ENCODE peak calls at places on chromosome 18, in eight cellular contexts. One of them, this sample, is unnamed.
A peak's percentile ranks its signal among the peaks of the same experiment; 100 is the strongest.

GRCh38 chr18:41140506-41140905 is 814.5 kb upstream of the PIK3C3 start:
- DNase-seq in ovary: no peak
- DNase-seq in K562: no peak
- DNase-seq in lower leg skin: no peak
- DNase-seq in A549: no peak
- DNase-seq in endothelial cell of umbilical vein: no peak
- DNase-seq in GM12891: no peak
- DNase-seq in H54: no peak
- DNase-seq in this sample: no peak

GRCh38 chr18:25832008-25832604 is 258.3 kb downstream of the SS18 start:
- DNase-seq in K562: peak; percentile 65
- DNase-seq in lower leg skin: peak; percentile 29
- DNase-seq in endothelial cell of umbilical vein: peak; percentile 73
- DNase-seq in H54: peak; percentile 7
- DNase-seq in ovary: peak; percentile 61
- DNase-seq in A549: peak; percentile 17
- DNase-seq in GM12891: peak; percentile 29
- DNase-seq in this sample: peak; percentile 11

GRCh38 chr18:37729715-37730114 is 164.1 kb upstream of the CELF4 start:
- DNase-seq in K562: no peak
- DNase-seq in GM12891: no peak
- DNase-seq in A549: no peak
- DNase-seq in endothelial cell of umbilical vein: no peak
- DNase-seq in lower leg skin: no peak
- DNase-seq in H54: no peak
- DNase-seq in ovary: no peak
- DNase-seq in this sample: no peak

GRCh38 chr18:28175047-28175929 is 1.6 kb downstream of the CDH2 start:
- DNase-seq in GM12891: no peak
- DNase-seq in K562: no peak
- DNase-seq in H54: peak; percentile 24
- DNase-seq in A549: peak; percentile 8
- DNase-seq in ovary: peak; percentile 41
- DNase-seq in endothelial cell of umbilical vein: peak; percentile 44
- DNase-seq in lower leg skin: no peak
- DNase-seq in this sample: peak; percentile 2

GRCh38 chr18:80232710-80233109 is 14.6 kb downstream of the PARD6G start:
- DNase-seq in GM12891: no peak
- DNase-seq in K562: no peak
- DNase-seq in ovary: no peak
- DNase-seq in endothelial cell of umbilical vein: no peak
- DNase-seq in H54: no peak
- DNase-seq in lower leg skin: no peak
- DNase-seq in A549: no peak
- DNase-seq in this sample: no peak

GRCh38 chr18:6547476-6547875 is 132.8 kb upstream of the L3MBTL4 start:
- DNase-seq in ovary: no peak
- DNase-seq in endothelial cell of umbilical vein: no peak
- DNase-seq in A549: no peak
- DNase-seq in GM12891: no peak
- DNase-seq in lower leg skin: no peak
- DNase-seq in K562: no peak
- DNase-seq in H54: no peak
- DNase-seq in this sample: no peak

GRCh38 chr18:57497372-57498294 is 62.5 kb downstream of the ONECUT2 start:
- DNase-seq in K562: no peak
- DNase-seq in endothelial cell of umbilical vein: no peak
- DNase-seq in lower leg skin: no peak
- DNase-seq in A549: no peak
- DNase-seq in GM12891: no peak
- DNase-seq in H54: peak; percentile 9
- DNase-seq in ovary: no peak
- DNase-seq in this sample: no peak

GRCh38 chr18:70322928-70323327 is 34.1 kb downstream of the SOCS6 start:
- DNase-seq in K562: no peak
- DNase-seq in H54: no peak
- DNase-seq in GM12891: no peak
- DNase-seq in lower leg skin: no peak
- DNase-seq in ovary: no peak
- DNase-seq in A549: peak; percentile 19
- DNase-seq in endothelial cell of umbilical vein: no peak
- DNase-seq in this sample: no peak

GRCh38 chr18:47615043-47615442 is 315.4 kb downstream of the SMAD2 start:
- DNase-seq in lower leg skin: no peak
- DNase-seq in K562: no peak
- DNase-seq in A549: no peak
- DNase-seq in GM12891: no peak
- DNase-seq in endothelial cell of umbilical vein: no peak
- DNase-seq in H54: no peak
- DNase-seq in ovary: no peak
- DNase-seq in this sample: no peak

GRCh38 chr18:58806826-58807714 is 57.6 kb upstream of the ZNF532 start:
- DNase-seq in GM12891: peak; percentile 49
- DNase-seq in ovary: no peak
- DNase-seq in lower leg skin: no peak
- DNase-seq in H54: no peak
- DNase-seq in K562: no peak
- DNase-seq in A549: no peak
- DNase-seq in endothelial cell of umbilical vein: no peak
- DNase-seq in this sample: peak; percentile 33

GRCh38 chr18:48801728-48802542 is 148.8 kb downstream of the SMAD7 start:
- DNase-seq in K562: no peak
- DNase-seq in ovary: peak; percentile 21
- DNase-seq in H54: no peak
- DNase-seq in GM12891: no peak
- DNase-seq in A549: no peak
- DNase-seq in endothelial cell of umbilical vein: no peak
- DNase-seq in lower leg skin: no peak
- DNase-seq in this sample: no peak

GRCh38 chr18:48799724-48800315 is 150.9 kb downstream of the SMAD7 start:
- DNase-seq in lower leg skin: no peak
- DNase-seq in H54: no peak
- DNase-seq in ovary: no peak
- DNase-seq in endothelial cell of umbilical vein: no peak
- DNase-seq in A549: no peak
- DNase-seq in K562: no peak
- DNase-seq in GM12891: no peak
- DNase-seq in this sample: no peak

GRCh38 chr18:48800479-48800876 is 150.3 kb downstream of the SMAD7 start:
- DNase-seq in ovary: peak; percentile 11
- DNase-seq in H54: no peak
- DNase-seq in lower leg skin: no peak
- DNase-seq in A549: no peak
- DNase-seq in GM12891: no peak
- DNase-seq in endothelial cell of umbilical vein: no peak
- DNase-seq in K562: no peak
- DNase-seq in this sample: no peak

GRCh38 chr18:48802543-48803428 is 148.0 kb downstream of the SMAD7 start:
- DNase-seq in A549: no peak
- DNase-seq in lower leg skin: no peak
- DNase-seq in GM12891: no peak
- DNase-seq in endothelial cell of umbilical vein: no peak
- DNase-seq in H54: no peak
- DNase-seq in ovary: peak; percentile 42
- DNase-seq in K562: no peak
- DNase-seq in this sample: no peak

GRCh38 chr18:48800877-48801727 is 149.7 kb downstream of the SMAD7 start:
- DNase-seq in ovary: peak; percentile 28
- DNase-seq in A549: no peak
- DNase-seq in GM12891: no peak
- DNase-seq in endothelial cell of umbilical vein: no peak
- DNase-seq in lower leg skin: no peak
- DNase-seq in H54: no peak
- DNase-seq in K562: no peak
- DNase-seq in this sample: no peak
- TF ChIP-seq POLR2A in ovary: no peak
- TF ChIP-seq POLR2A in A549: no peak
- TF ChIP-seq POLR2A in GM12891: peak; percentile 9
- TF ChIP-seq POLR2A in endothelial cell of umbilical vein: no peak
- TF ChIP-seq POLR2A in lower leg skin: no peak
- TF ChIP-seq POLR2A in H54: no peak
- TF ChIP-seq POLR2A in K562: no peak
- TF ChIP-seq POLR2A in this sample: no peak

GRCh38 chr18:2906522-2907458 is 60.0 kb downstream of the EMILIN2 start:
- DNase-seq in GM12891: peak; percentile 77
- DNase-seq in ovary: peak; percentile 72
- DNase-seq in A549: peak; percentile 74
- DNase-seq in H54: no peak
- DNase-seq in K562: peak; percentile 47
- DNase-seq in endothelial cell of umbilical vein: peak; percentile 24
- DNase-seq in lower leg skin: no peak
- DNase-seq in this sample: peak; percentile 71
- TF ChIP-seq POLR2A in GM12891: no peak
- TF ChIP-seq POLR2A in ovary: peak; percentile 26
- TF ChIP-seq POLR2A in A549: peak; percentile 21
- TF ChIP-seq POLR2A in H54: no peak
- TF ChIP-seq POLR2A in K562: no peak
- TF ChIP-seq POLR2A in endothelial cell of umbilical vein: no peak
- TF ChIP-seq POLR2A in lower leg skin: no peak
- TF ChIP-seq POLR2A in this sample: no peak

DNA sequence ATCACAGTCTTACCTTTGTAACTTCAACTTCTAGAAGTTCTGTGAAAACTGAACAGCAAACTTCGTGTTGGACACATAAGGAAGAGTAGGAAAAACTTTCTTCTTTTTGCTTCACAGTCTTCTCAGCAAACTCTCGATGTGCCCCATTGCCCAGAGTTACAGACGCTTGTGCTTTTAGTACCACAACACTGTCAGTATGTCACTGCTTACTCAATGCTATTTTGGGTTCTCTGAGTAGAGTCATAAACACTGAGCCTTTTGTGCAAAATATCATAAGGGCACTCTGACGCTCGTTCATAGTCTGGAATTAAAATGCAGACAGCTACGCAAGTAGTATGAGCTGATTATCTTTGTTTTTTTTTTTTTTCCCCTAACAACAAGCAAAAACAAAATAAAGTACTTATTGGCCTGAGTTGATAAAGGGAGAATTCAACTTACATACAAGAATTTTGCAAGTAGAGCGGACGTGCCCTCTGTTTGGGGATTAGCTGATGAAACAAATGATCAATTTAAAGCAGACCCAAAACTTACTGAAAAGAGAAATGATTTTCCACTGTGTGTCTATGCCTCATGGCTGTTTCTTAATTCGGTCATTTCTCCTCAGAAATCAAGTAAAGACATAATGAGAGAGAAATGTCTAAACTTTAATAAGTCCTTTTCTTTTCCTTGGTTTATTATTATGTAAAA is at the start of gene CDH19:
- DNase-seq in endothelial cell of umbilical vein: no peak
- DNase-seq in H54: no peak
- DNase-seq in ovary: no peak
- DNase-seq in lower leg skin: no peak
- DNase-seq in GM12891: no peak
- DNase-seq in A549: no peak
- DNase-seq in K562: no peak
- DNase-seq in this sample: no peak
- TF ChIP-seq POLR2A in endothelial cell of umbilical vein: no peak
- TF ChIP-seq POLR2A in H54: no peak
- TF ChIP-seq POLR2A in ovary: no peak
- TF ChIP-seq POLR2A in lower leg skin: no peak
- TF ChIP-seq POLR2A in GM12891: no peak
- TF ChIP-seq POLR2A in A549: no peak
- TF ChIP-seq POLR2A in K562: no peak
- TF ChIP-seq POLR2A in this sample: no peak

GRCh38 chr18:54607213-54607934 is 16.3 kb downstream of the DYNAP start:
- DNase-seq in endothelial cell of umbilical vein: peak; percentile 27
- DNase-seq in K562: peak; percentile 3
- DNase-seq in lower leg skin: no peak
- DNase-seq in A549: no peak
- DNase-seq in ovary: no peak
- DNase-seq in GM12891: no peak
- DNase-seq in H54: no peak
- DNase-seq in this sample: no peak

GRCh38 chr18:54606835-54607212 is 15.8 kb downstream of the DYNAP start:
- DNase-seq in ovary: no peak
- DNase-seq in GM12891: no peak
- DNase-seq in lower leg skin: no peak
- DNase-seq in K562: no peak
- DNase-seq in H54: no peak
- DNase-seq in A549: no peak
- DNase-seq in endothelial cell of umbilical vein: no peak
- DNase-seq in this sample: no peak

GRCh38 chr18:54608008-54608642 is 17.1 kb downstream of the DYNAP start:
- DNase-seq in GM12891: no peak
- DNase-seq in K562: no peak
- DNase-seq in lower leg skin: no peak
- DNase-seq in H54: no peak
- DNase-seq in A549: no peak
- DNase-seq in ovary: no peak
- DNase-seq in endothelial cell of umbilical vein: peak; percentile 3
- DNase-seq in this sample: no peak

GRCh38 chr18:54604211-54604610 is 13.2 kb downstream of the DYNAP start:
- DNase-seq in A549: no peak
- DNase-seq in GM12891: no peak
- DNase-seq in ovary: no peak
- DNase-seq in lower leg skin: no peak
- DNase-seq in H54: no peak
- DNase-seq in endothelial cell of umbilical vein: no peak
- DNase-seq in K562: no peak
- DNase-seq in this sample: no peak
- TF ChIP-seq POLR2A in A549: no peak
- TF ChIP-seq POLR2A in GM12891: no peak
- TF ChIP-seq POLR2A in ovary: no peak
- TF ChIP-seq POLR2A in lower leg skin: no peak
- TF ChIP-seq POLR2A in H54: no peak
- TF ChIP-seq POLR2A in endothelial cell of umbilical vein: no peak
- TF ChIP-seq POLR2A in K562: no peak
- TF ChIP-seq POLR2A in this sample: no peak

DNA sequence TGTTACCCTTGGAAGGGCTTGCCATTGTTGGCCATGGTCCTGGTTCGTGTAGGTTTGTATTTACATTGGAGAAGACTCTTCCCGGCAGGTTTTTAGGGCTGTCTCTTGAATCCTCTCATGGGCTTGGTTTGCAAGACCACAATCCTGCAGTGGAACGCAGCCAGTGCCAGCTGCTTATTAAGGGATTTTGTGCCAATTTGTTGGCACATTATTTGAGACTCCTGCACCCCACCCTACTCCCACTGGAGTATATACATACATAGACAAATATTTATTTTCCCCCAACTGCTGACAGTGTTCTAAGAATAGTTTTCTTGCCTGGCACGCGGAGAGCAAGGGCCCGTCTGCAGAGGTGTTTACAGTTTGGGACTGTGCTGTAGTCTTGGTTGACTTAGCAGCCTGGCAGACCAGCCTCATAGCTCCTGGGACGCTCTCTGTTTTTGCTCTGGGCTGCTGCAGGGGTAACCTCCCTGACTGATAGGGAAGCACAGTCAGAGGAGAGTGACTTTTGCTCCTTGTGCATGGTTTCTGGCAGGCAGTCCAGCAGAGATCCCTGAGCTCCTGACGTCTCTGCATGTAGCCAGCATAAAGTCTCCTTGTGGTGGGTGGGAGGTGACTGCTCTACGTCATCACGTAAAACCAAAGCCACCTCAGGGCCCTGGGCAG is 1.9 kb downstream of the LDLRAD4 start:
- DNase-seq in GM12891: no peak
- DNase-seq in A549: no peak
- DNase-seq in K562: no peak
- DNase-seq in ovary: no peak
- DNase-seq in endothelial cell of umbilical vein: no peak
- DNase-seq in lower leg skin: no peak
- DNase-seq in H54: no peak
- DNase-seq in this sample: no peak
- TF ChIP-seq POLR2A in GM12891: no peak
- TF ChIP-seq POLR2A in A549: no peak
- TF ChIP-seq POLR2A in K562: no peak
- TF ChIP-seq POLR2A in ovary: no peak
- TF ChIP-seq POLR2A in endothelial cell of umbilical vein: no peak
- TF ChIP-seq POLR2A in lower leg skin: no peak
- TF ChIP-seq POLR2A in H54: no peak
- TF ChIP-seq POLR2A in this sample: no peak

GRCh38 chr18:217532-218334 is 50.1 kb downstream of the THOC1 start:
- DNase-seq in ovary: no peak
- DNase-seq in A549: no peak
- DNase-seq in lower leg skin: no peak
- DNase-seq in endothelial cell of umbilical vein: no peak
- DNase-seq in GM12891: no peak
- DNase-seq in H54: no peak
- DNase-seq in K562: no peak
- DNase-seq in this sample: no peak
- TF ChIP-seq POLR2A in ovary: no peak
- TF ChIP-seq POLR2A in A549: no peak
- TF ChIP-seq POLR2A in lower leg skin: no peak
- TF ChIP-seq POLR2A in endothelial cell of umbilical vein: no peak
- TF ChIP-seq POLR2A in GM12891: no peak
- TF ChIP-seq POLR2A in H54: no peak
- TF ChIP-seq POLR2A in K562: peak; percentile 65
- TF ChIP-seq POLR2A in this sample: no peak

This sample was measured in GM12892.